ENCODE peak calls at places on chromosomes 12 and 14, in nine cellular contexts. X, W, R, G, Z, J, B, Q and O are unnamed samples.

GRCh38 chr12:100359248-100359647 is 2.4 kb downstream of the SLC17A8 start:
- DNase-seq in X (no peak), W (no peak), R (no peak), G (no peak), Z (no peak), J (no peak), B (no peak), Q (no peak), O (no peak)

GRCh38 chr12:27243006-27243405 is 1.1 kb upstream of the STK38L start:
- DNase-seq in X (no peak), W (no peak), R (no peak), G (no peak), Z (no peak), J (no peak), B (no peak), Q (no peak), O (no peak)

GRCh38 chr14:43147480-43147879 is 1359.6 kb downstream of the FSCB start:
- DNase-seq in X (no peak), W (no peak), R (no peak), G (no peak), Z (no peak), J (no peak), B (no peak), Q (no peak), O (no peak)

GRCh38 chr12:31773223-31773750 is 44.5 kb upstream of the AMN1 start:
- DNase-seq in X (no peak), W (no peak), R (no peak), G (no peak), Z (no peak), J (no peak), B (no peak), Q (no peak), O (no peak)

GRCh38 chr14:91354979-91355685 is 62.5 kb downstream of the CCDC88C start:
- DNase-seq in X (no peak), W (no peak), R (no peak), G (no peak), Z (no peak), J (no peak), B (no peak), Q (peak), O (peak)

GRCh38 chr14:79597561-79597960 is 613.7 kb downstream of the DIO2 start:
- DNase-seq in X (no peak), W (no peak), R (no peak), G (no peak), Z (no peak), J (no peak), B (no peak), Q (no peak), O (no peak)

GRCh38 chr12:132530451-132530850 is 40.5 kb downstream of the FBRSL1 start:
- DNase-seq in X (no peak), W (no peak), R (no peak), G (no peak), Z (no peak), J (no peak), B (no peak), Q (no peak), O (no peak)

GRCh38 chr14:89351364-89351957 is 65.6 kb downstream of the FOXN3 start:
- DNase-seq in X (peak), W (peak), R (no peak), G (no peak), Z (no peak), J (no peak), B (no peak), Q (peak), O (no peak)

GRCh38 chr12:96514328-96514727 is 25.0 kb downstream of the CFAP54 start:
- DNase-seq in X (no peak), W (no peak), R (no peak), G (no peak), Z (no peak), J (no peak), B (no peak), Q (no peak), O (no peak)

GRCh38 chr12:113601656-113602263 is 130.1 kb upstream of the LHX5 start:
- DNase-seq in X (no peak), W (no peak), R (no peak), G (no peak), Z (no peak), J (no peak), B (no peak), Q (no peak), O (no peak)

GRCh38 chr14:36859119-36859518 is 197.5 kb downstream of the PAX9 start:
- DNase-seq in X (no peak), W (no peak), R (no peak), G (no peak), Z (no peak), J (no peak), B (no peak), Q (no peak), O (no peak)

GRCh38 chr12:43957732-43958131 is 121.9 kb downstream of the TMEM117 start:
- DNase-seq in X (peak), W (peak), R (no peak), G (no peak), Z (peak), J (peak), B (no peak), Q (peak), O (no peak)

GRCh38 chr14:57657487-57657886 is 163.8 kb upstream of the CCDC198 start:
- DNase-seq in X (no peak), W (no peak), R (no peak), G (no peak), Z (no peak), J (no peak), B (no peak), Q (no peak), O (no peak)

GRCh38 chr14:64465856-64466554 is 706 bp downstream of the AKAP5 start:
- DNase-seq in X (no peak), W (no peak), R (no peak), G (no peak), Z (peak), J (peak), B (no peak), Q (no peak), O (no peak)

GRCh38 chr12:79657136-79657535 is 33.6 kb downstream of the PAWR start:
- DNase-seq in X (no peak), W (no peak), R (no peak), G (no peak), Z (no peak), J (no peak), B (no peak), Q (no peak), O (no peak)

GRCh38 chr12:107369006-107369405 is 275.7 kb upstream of the CRY1 start:
- DNase-seq in X (no peak), W (no peak), R (no peak), G (no peak), Z (no peak), J (no peak), B (no peak), Q (no peak), O (no peak)

GRCh38 chr12:106144847-106145246 is 6.1 kb upstream of the NUAK1 start:
- DNase-seq in X (no peak), W (no peak), R (no peak), G (no peak), Z (no peak), J (no peak), B (no peak), Q (no peak), O (no peak)

GRCh38 chr12:89949457-89950195 is 241.0 kb upstream of the ATP2B1 start:
- DNase-seq in X (peak), W (no peak), R (peak), G (peak), Z (no peak), J (peak), B (peak), Q (peak), O (no peak)

GRCh38 chr12:65875635-65876034 is 51.4 kb downstream of the HMGA2 start:
- DNase-seq in X (no peak), W (no peak), R (no peak), G (no peak), Z (no peak), J (no peak), B (no peak), Q (no peak), O (no peak)

GRCh38 chr12:122738561-122738960 is 7.9 kb upstream of the HCAR1 start:
- DNase-seq in X (no peak), W (no peak), R (no peak), G (no peak), Z (no peak), J (no peak), B (no peak), Q (no peak), O (no peak)

GRCh38 chr12:130463259-130463658 is 125.6 kb downstream of the PIWIL1 start:
- DNase-seq in X (no peak), W (no peak), R (no peak), G (no peak), Z (no peak), J (no peak), B (no peak), Q (no peak), O (no peak)

GRCh38 chr12:86331012-86331411 is 74.8 kb upstream of the MGAT4C start:
- DNase-seq in X (no peak), W (peak), R (no peak), G (no peak), Z (no peak), J (no peak), B (no peak), Q (no peak), O (no peak)

GRCh38 chr12:121227294-121227693 is 17.4 kb downstream of the P2RX4 start:
- DNase-seq in X (no peak), W (no peak), R (no peak), G (no peak), Z (no peak), J (no peak), B (no peak), Q (no peak), O (peak)

GRCh38 chr14:69663322-69663686 is 51.9 kb downstream of the SUSD6 start:
- DNase-seq in X (no peak), W (no peak), R (no peak), G (no peak), Z (no peak), J (peak), B (no peak), Q (no peak), O (no peak)

GRCh38 chr14:33590891-33591630 is 359.8 kb downstream of the EGLN3 start:
- DNase-seq in X (no peak), W (no peak), R (no peak), G (no peak), Z (no peak), J (no peak), B (no peak), Q (no peak), O (no peak)

GRCh38 chr12:39389399-39390150 is 53.3 kb downstream of the KIF21A start:
- DNase-seq in X (no peak), W (no peak), R (no peak), G (no peak), Z (no peak), J (no peak), B (no peak), Q (no peak), O (no peak)

GRCh38 chr14:46580941-46581671 is 70.5 kb downstream of the RPL10L start:
- DNase-seq in X (peak), W (no peak), R (no peak), G (no peak), Z (no peak), J (no peak), B (no peak), Q (no peak), O (no peak)

GRCh38 chr12:26512213-26512612 is 316.8 kb downstream of the SSPN start:
- DNase-seq in X (no peak), W (no peak), R (no peak), G (no peak), Z (no peak), J (no peak), B (no peak), Q (no peak), O (no peak)

GRCh38 chr12:131441638-131442336 is 269.1 kb upstream of the SFSWAP start:
- DNase-seq in X (no peak), W (no peak), R (no peak), G (no peak), Z (no peak), J (no peak), B (no peak), Q (no peak), O (peak)

GRCh38 chr12:11765817-11766794 is 116.6 kb downstream of the ETV6 start:
- DNase-seq in X (no peak), W (no peak), R (peak), G (peak), Z (no peak), J (no peak), B (no peak), Q (peak), O (peak)

GRCh38 chr14:73786942-73787759 is 64.5 kb upstream of the PTGR2 start:
- DNase-seq in X (no peak), W (no peak), R (no peak), G (peak), Z (no peak), J (peak), B (peak), Q (peak), O (peak)

GRCh38 chr12:66189476-66189823 is 436 bp downstream of the IRAK3 start:
- DNase-seq in X (no peak), W (no peak), R (no peak), G (no peak), Z (no peak), J (no peak), B (no peak), Q (no peak), O (no peak)

GRCh38 chr14:73462815-73463214 is 4.5 kb upstream of the NUMB start:
- DNase-seq in X (no peak), W (no peak), R (no peak), G (no peak), Z (no peak), J (no peak), B (no peak), Q (no peak), O (no peak)

GRCh38 chr14:101476931-101477553 is 84.3 kb upstream of the DIO3 start:
- DNase-seq in X (peak), W (no peak), R (no peak), G (no peak), Z (no peak), J (no peak), B (no peak), Q (no peak), O (peak)

GRCh38 chr14:25308244-25308643 is 258.3 kb upstream of the STXBP6 start:
- DNase-seq in X (no peak), W (no peak), R (no peak), G (no peak), Z (no peak), J (no peak), B (no peak), Q (no peak), O (no peak)

GRCh38 chr14:49512571-49512970 is 73.6 kb downstream of the RPS29 start:
- DNase-seq in X (no peak), W (no peak), R (no peak), G (no peak), Z (no peak), J (no peak), B (no peak), Q (no peak), O (no peak)